ENCODE peak calls at places on chromosomes 4 and X, in nine cellular contexts. E, K, U, Z, I, F, G, P and W are unnamed samples.

GRCh38 chrX:110055616-110056015 is 52.7 kb downstream of the TMEM164 start:
- DNase-seq in U (no peak), I (no peak), Z (no peak), P (no peak), F (no peak), K (no peak), E (no peak), G (no peak), W (no peak)

GRCh38 chr4:24952667-24953066 is 39.8 kb upstream of the CCDC149 start:
- DNase-seq in Z (no peak), E (no peak), G (no peak), U (no peak), F (no peak), P (no peak), I (no peak), K (no peak), W (no peak)

GRCh38 chrX:155819966-155820491 is 61.1 kb upstream of the VAMP7 start:
- DNase-seq in E (peak), Z (peak), P (peak), I (peak), U (peak), G (peak), F (peak), K (no peak), W (peak)

GRCh38 chr4:11548529-11549176 is 120.0 kb upstream of the HS3ST1 start:
- DNase-seq in G (peak), I (no peak), E (peak), K (no peak), F (peak), P (no peak), U (peak), Z (no peak), W (no peak)

GRCh38 chr4:7427326-7428260 is 7.1 kb downstream of the PSAPL1 start:
- DNase-seq in P (peak), G (no peak), Z (no peak), F (no peak), E (no peak), K (no peak), U (no peak), I (no peak), W (no peak)

GRCh38 chr4:175767130-175767529 is 44.9 kb downstream of the GPM6A start:
- DNase-seq in P (no peak), U (no peak), E (no peak), I (no peak), G (no peak), Z (no peak), K (no peak), F (no peak), W (no peak)

GRCh38 chrX:120457766-120458180 is 11.3 kb downstream of the LAMP2 start:
- DNase-seq in K (no peak), E (no peak), I (no peak), F (peak), G (no peak), Z (no peak), P (no peak), U (peak), W (no peak)

GRCh38 chrX:25017667-25018247 is 2.0 kb upstream of the ARX start:
- DNase-seq in U (no peak), G (no peak), I (no peak), P (peak), F (no peak), K (no peak), E (no peak), Z (no peak), W (no peak)

GRCh38 chr4:70969076-70969475 is 24.4 kb upstream of the DCK start:
- DNase-seq in I (no peak), K (no peak), F (no peak), P (no peak), E (no peak), U (no peak), G (no peak), Z (no peak), W (no peak)

GRCh38 chr4:127182687-127183086 is 450.1 kb upstream of the INTU start:
- DNase-seq in U (no peak), K (no peak), E (no peak), G (no peak), I (no peak), F (no peak), Z (no peak), P (no peak), W (no peak)

GRCh38 chrX:42025861-42026260 is 102.5 kb upstream of the CASK start:
- DNase-seq in E (no peak), F (no peak), K (no peak), Z (no peak), I (no peak), U (no peak), G (no peak), P (no peak), W (no peak)

GRCh38 chr4:3648195-3648594 is 116.0 kb upstream of the LRPAP1 start:
- DNase-seq in K (no peak), E (no peak), G (no peak), P (no peak), Z (no peak), F (no peak), U (no peak), I (no peak), W (no peak)